ENCODE peak calls at places on chromosomes 6 and 20, in eight cellular contexts. I is psoas muscle; N is colonic mucosa; K is PC-3; P is CD4-positive, CD25-positive, alpha-beta regulatory T cell; O is Peyer's patch; M is pancreas; B is A549. F is an unnamed sample. For H3K4me1, the result is how much of the 10 kb centered on the place peaks cover.

GRCh38 chr20:48194578-48194977 is 409.3 kb upstream of the SULF2 start:
- DNase-seq in I (no peak), N (no peak), K (no peak), P (no peak), O (no peak), M (no peak), B (no peak), F (peak)

GRCh38 chr6:154926366-154926765 is 68.7 kb upstream of the TIAM2 start:
- DNase-seq in I (no peak), N (no peak), K (no peak), P (no peak), O (no peak), M (no peak), B (no peak), F (no peak)

GRCh38 chr6:55293116-55293515 is 34.2 kb upstream of the GFRAL start:
- DNase-seq in I (no peak), N (no peak), K (peak), P (no peak), O (no peak), M (no peak), B (no peak), F (no peak)

GRCh38 chr6:1031671-1032070 is 280.2 kb upstream of the FOXQ1 start:
- DNase-seq in I (no peak), N (no peak), K (no peak), P (no peak), O (no peak), M (no peak), B (no peak), F (no peak)

GRCh38 chr6:150291968-150292710 is 76.7 kb upstream of the IYD start:
- DNase-seq in I (no peak), N (no peak), K (peak), P (no peak), O (no peak), M (no peak), B (no peak), F (no peak)

GRCh38 chr6:135419162-135419561 is 78.4 kb downstream of the AHI1 start:
- DNase-seq in I (no peak), N (no peak), K (no peak), P (no peak), O (no peak), M (no peak), B (no peak), F (no peak)

GRCh38 chr6:122749451-122750050 is 30.0 kb upstream of the FABP7 start:
- DNase-seq in I (no peak), N (no peak), K (no peak), P (no peak), O (no peak), M (no peak), B (no peak), F (no peak)

GRCh38 chr6:29011276-29011734 is 6.2 kb upstream of the ZNF311 start:
- DNase-seq in I (no peak), N (no peak), K (peak), P (peak), O (no peak), M (peak), B (peak), F (peak)

GRCh38 chr20:59805266-59805665 is 128.2 kb downstream of the SYCP2 start:
- DNase-seq in I (no peak), N (peak), K (no peak), P (no peak), O (peak), M (no peak), B (no peak), F (no peak)

GRCh38 chr6:36436466-36436865 is 6.2 kb downstream of the PXT1 start:
- DNase-seq in I (no peak), N (no peak), K (peak), P (no peak), O (no peak), M (no peak), B (no peak), F (no peak)

GRCh38 chr20:46899619-46900018 is 5.0 kb downstream of the EYA2 start:
- DNase-seq in I (no peak), N (no peak), K (no peak), P (no peak), O (no peak), M (no peak), B (no peak), F (no peak)

GRCh38 chr20:46820682-46821081 is 74.0 kb upstream of the EYA2 start:
- DNase-seq in I (no peak), N (peak), K (no peak), P (no peak), O (no peak), M (no peak), B (no peak), F (no peak)

GRCh38 chr6:89978749-89979145 is 84.5 kb downstream of the GJA10 start:
- DNase-seq in I (no peak), N (no peak), K (no peak), P (no peak), O (no peak), M (no peak), B (no peak), F (no peak)

GRCh38 chr6:132391391-132392291 is 9.6 kb downstream of the MOXD1 start:
- DNase-seq in I (no peak), N (peak), K (peak), P (no peak), O (no peak), M (no peak), B (no peak), F (no peak)

GRCh38 chr6:54771968-54772367 is 74.6 kb upstream of the FAM83B start:
- DNase-seq in I (no peak), N (no peak), K (no peak), P (no peak), O (no peak), M (no peak), B (no peak), F (no peak)

GRCh38 chr20:62040381-62040922 is 25.2 kb downstream of the TAF4 start:
- DNase-seq in I (no peak), N (no peak), K (no peak), P (no peak), O (no peak), M (no peak), B (no peak), F (peak)

GRCh38 chr6:68709882-68710281 is 74.8 kb downstream of the ADGRB3 start:
- DNase-seq in I (no peak), N (no peak), K (no peak), P (no peak), O (no peak), M (no peak), B (no peak), F (no peak)

GRCh38 chr6:98452721-98453120 is 381.7 kb upstream of the POU3F2 start:
- DNase-seq in I (no peak), N (no peak), K (no peak), P (no peak), O (no peak), M (no peak), B (no peak), F (no peak)

GRCh38 chr20:46694484-46694883 is 5.2 kb upstream of the TP53RK start:
- DNase-seq in I (no peak), N (no peak), K (peak), P (no peak), O (no peak), M (no peak), B (no peak), F (no peak)

GRCh38 chr6:26536571-26537159 is 1.5 kb upstream of the HMGN4 start:
- DNase-seq in I (no peak), N (peak), K (peak), P (no peak), O (no peak), M (no peak), B (no peak), F (no peak)

GRCh38 chr6:166341915-166342292 is 441 bp downstream of the SFT2D1 start:
- DNase-seq in I (no peak), N (no peak), K (no peak), P (no peak), O (no peak), M (no peak), B (no peak), F (no peak)
- H3K4me1 ChIP-seq in I (under half), N (under half), K (under half), P (half or more), O (under half), M (under half), B (under half), F (under half)

GRCh38 chr6:30884521-30885480 is 482 bp downstream of the DDR1 start:
- DNase-seq in I (peak), N (peak), K (peak), P (peak), O (peak), M (peak), B (peak), F (peak)
- H3K4me1 ChIP-seq in I (under half), N (under half), K (half or more), P (under half), O (under half), M (under half), B (under half), F (under half)

GRCh38 chr20:63855363-63856110 is 5.8 kb upstream of the ABHD16B start:
- DNase-seq in I (no peak), N (no peak), K (no peak), P (no peak), O (peak), M (no peak), B (no peak), F (no peak)
- H3K4me1 ChIP-seq in I (under half), N (under half), K (under half), P (under half), O (under half), M (under half), B (under half), F (under half)

GRCh38 chr6:13668291-13668928 is 43.2 kb downstream of the RANBP9 start:
- DNase-seq in I (no peak), N (no peak), K (no peak), P (no peak), O (no peak), M (no peak), B (no peak), F (no peak)
- H3K4me1 ChIP-seq in I (under half), N (under half), K (under half), P (half or more), O (under half), M (under half), B (under half), F (under half)

GRCh38 chr6:13404115-13404891 is 76.0 kb upstream of the TBC1D7 start:
- DNase-seq in I (no peak), N (no peak), K (peak), P (no peak), O (no peak), M (no peak), B (no peak), F (no peak)
- H3K4me1 ChIP-seq in I (half or more), N (under half), K (under half), P (under half), O (under half), M (under half), B (half or more), F (under half)

GRCh38 chr20:10922521-10922920 is 248.7 kb upstream of the JAG1 start:
- DNase-seq in I (no peak), N (no peak), K (no peak), P (no peak), O (no peak), M (no peak), B (no peak), F (no peak)

GRCh38 chr20:10925767-10926166 is 252.0 kb upstream of the JAG1 start:
- DNase-seq in I (no peak), N (no peak), K (peak), P (no peak), O (no peak), M (no peak), B (no peak), F (no peak)

GRCh38 chr20:10922941-10923340 is 249.1 kb upstream of the JAG1 start:
- DNase-seq in I (no peak), N (no peak), K (peak), P (no peak), O (no peak), M (no peak), B (no peak), F (no peak)

GRCh38 chr20:10927011-10927583 is 253.3 kb upstream of the JAG1 start:
- DNase-seq in I (no peak), N (no peak), K (no peak), P (no peak), O (no peak), M (no peak), B (no peak), F (no peak)

GRCh38 chr20:10924628-10925266 is 250.9 kb upstream of the JAG1 start:
- DNase-seq in I (no peak), N (no peak), K (peak), P (no peak), O (no peak), M (no peak), B (no peak), F (no peak)
- H3K4me1 ChIP-seq in I (under half), N (under half), K (half or more), P (under half), O (under half), M (under half), B (half or more), F (under half)

DNA sequence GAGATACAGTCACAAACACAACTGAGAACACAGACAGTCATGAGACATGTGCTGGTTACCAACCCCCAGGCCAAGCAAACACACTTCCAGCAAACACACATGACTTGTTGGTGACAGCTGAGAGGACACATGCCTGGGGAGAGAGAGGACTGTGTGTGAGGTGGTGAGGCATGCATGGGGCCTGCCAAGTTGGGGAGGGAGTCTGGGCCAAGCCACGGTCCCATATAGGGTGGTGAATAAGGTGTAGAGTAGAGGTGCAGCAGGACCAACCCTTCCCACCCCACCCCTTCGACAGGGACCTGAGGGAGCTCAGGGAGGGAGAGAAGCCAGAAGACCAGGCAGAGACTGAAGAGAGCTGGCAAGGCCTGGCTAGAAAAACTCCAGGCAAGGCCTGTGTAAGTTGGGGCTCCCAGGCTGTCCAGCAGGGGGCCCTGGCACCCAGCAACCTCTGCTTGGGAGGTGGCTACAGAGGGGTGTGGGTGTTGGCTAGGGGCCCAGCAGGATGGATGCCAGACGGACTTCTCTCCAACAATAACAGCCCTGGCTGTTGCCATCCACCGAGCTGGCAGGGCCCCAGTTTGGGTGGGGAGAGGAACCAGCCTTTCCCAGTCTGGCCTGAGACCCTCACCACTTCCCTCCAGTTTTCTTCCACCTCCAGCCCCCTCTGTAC is 2.0 kb upstream of the SLC29A1 start:
- DNase-seq in I (peak), N (peak), K (peak), P (peak), O (peak), M (peak), B (peak), F (peak)
- H3K4me1 ChIP-seq in I (half or more), N (under half), K (under half), P (under half), O (half or more), M (half or more), B (half or more), F (under half)